ENCODE peak calls at places on chromosomes 13 and 19, in nine cellular contexts. S, M, H, I, U, T, N, W and R are unnamed samples.

GRCh38 chr19:4737955-4738580 is 14.4 kb upstream of the DPP9 start:
- DNase-seq in I (no peak), T (no peak), M (no peak), W (no peak), U (no peak), N (peak), S (no peak), H (no peak), R (no peak)

GRCh38 chr19:1668339-1669123 is 16.1 kb upstream of the TCF3 start:
- DNase-seq in S (no peak), M (peak), I (no peak), W (no peak), N (peak), T (no peak), U (peak), H (no peak), R (no peak)

GRCh38 chr19:54916822-54917221 is 10.9 kb downstream of the NCR1 start:
- DNase-seq in H (no peak), T (peak), S (no peak), W (no peak), N (no peak), M (no peak), U (no peak), I (no peak), R (peak)

GRCh38 chr19:48719263-48720171 is at the start of gene MAMSTR:
- DNase-seq in H (no peak), I (no peak), T (no peak), U (no peak), N (no peak), S (no peak), W (no peak), M (no peak), R (no peak)

GRCh38 chr19:31164666-31165265 is 184.5 kb downstream of the TSHZ3 start:
- DNase-seq in H (no peak), S (no peak), I (no peak), U (peak), N (no peak), M (peak), T (no peak), W (no peak), R (no peak)

GRCh38 chr19:56683119-56683518 is 11.6 kb upstream of the ZNF835 start:
- DNase-seq in I (no peak), U (no peak), H (no peak), M (no peak), S (no peak), T (no peak), N (no peak), W (no peak), R (no peak)

GRCh38 chr19:492091-492531 is 4.2 kb upstream of the MADCAM1 start:
- DNase-seq in H (no peak), N (no peak), S (no peak), U (no peak), W (no peak), M (peak), I (peak), T (peak), R (no peak)

GRCh38 chr19:1259206-1259872 is 9.8 kb upstream of the CIRBP start:
- DNase-seq in U (no peak), I (no peak), W (no peak), M (peak), S (peak), T (peak), N (peak), H (no peak), R (peak)

GRCh38 chr13:40503966-40504591 is 162.4 kb downstream of the FOXO1 start:
- DNase-seq in H (peak), M (no peak), I (no peak), N (no peak), S (no peak), W (no peak), T (no peak), U (no peak), R (no peak)

GRCh38 chr13:76522083-76522755 is 364.0 kb downstream of the KCTD12 start:
- DNase-seq in U (peak), M (peak), N (no peak), H (no peak), I (no peak), T (no peak), S (no peak), W (no peak), R (no peak)